ENCODE peak calls at places on chromosome 9, in nine cellular contexts. Y is A549, S is pancreas, V is body of pancreas, U is GM12878, L is fibroblast of lung, W is AG04450, N is foreskin fibroblast, K is retinal pigment epithelial cell. C is an unnamed sample.

GRCh38 chr9:123059472-123060220 is 26.2 kb downstream of the GPR21 start:
- DNase-seq in Y (no peak), S (no peak), V (no peak), U (no peak), L (no peak), W (no peak), N (no peak), K (no peak), C (no peak)

GRCh38 chr9:14097215-14097614 is 216.7 kb downstream of the NFIB start:
- DNase-seq in Y (no peak), S (peak), V (peak), U (no peak), L (peak), W (no peak), N (peak), K (peak), C (no peak)

GRCh38 chr9:101443358-101443757 is 7.8 kb upstream of the ALDOB start:
- DNase-seq in Y (no peak), S (peak), V (peak), U (no peak), L (no peak), W (no peak), N (no peak), K (no peak), C (no peak)

GRCh38 chr9:274101-274500 is 59.4 kb downstream of the DOCK8 start:
- DNase-seq in Y (no peak), S (no peak), V (no peak), U (no peak), L (no peak), W (no peak), N (no peak), K (no peak), C (no peak)

GRCh38 chr9:14323969-14324366 is 10.0 kb upstream of the NFIB start:
- DNase-seq in Y (no peak), S (no peak), V (no peak), U (no peak), L (no peak), W (no peak), N (no peak), K (no peak), C (no peak)

GRCh38 chr9:84823426-84824271 is 154.1 kb downstream of the NTRK2 start:
- DNase-seq in Y (no peak), S (no peak), V (no peak), U (peak), L (no peak), W (no peak), N (peak), K (no peak), C (peak)

GRCh38 chr9:113393281-113393680 is 7.8 kb downstream of the ALAD start:
- DNase-seq in Y (no peak), S (no peak), V (no peak), U (no peak), L (no peak), W (no peak), N (no peak), K (no peak), C (no peak)

GRCh38 chr9:14007199-14007769 is 306.7 kb downstream of the NFIB start:
- DNase-seq in Y (no peak), S (no peak), V (no peak), U (no peak), L (no peak), W (no peak), N (no peak), K (no peak), C (no peak)

GRCh38 chr9:136143215-136144001 is 24.7 kb upstream of the TMEM250 start:
- DNase-seq in Y (no peak), S (no peak), V (peak), U (no peak), L (peak), W (no peak), N (peak), K (no peak), C (no peak)

GRCh38 chr9:14705079-14705478 is 11.8 kb upstream of the ZDHHC21 start:
- DNase-seq in Y (no peak), S (no peak), V (no peak), U (no peak), L (no peak), W (no peak), N (no peak), K (no peak), C (no peak)

GRCh38 chr9:120892748-120893584 is 16.0 kb upstream of the PHF19 start:
- DNase-seq in Y (no peak), S (no peak), V (no peak), U (no peak), L (peak), W (peak), N (peak), K (no peak), C (no peak)

GRCh38 chr9:4678679-4679267 is 596 bp upstream of the CDC37L1 start:
- DNase-seq in Y (no peak), S (no peak), V (no peak), U (no peak), L (peak), W (no peak), N (peak), K (no peak), C (no peak)

GRCh38 chr9:2755285-2755684 is 38.0 kb downstream of the KCNV2 start:
- DNase-seq in Y (no peak), S (no peak), V (no peak), U (no peak), L (no peak), W (no peak), N (no peak), K (no peak), C (no peak)

GRCh38 chr9:121499427-121500164 is at the start of gene GGTA1:
- DNase-seq in Y (peak), S (peak), V (peak), U (no peak), L (peak), W (no peak), N (peak), K (no peak), C (peak)

GRCh38 chr9:133371261-133371711 is 4.6 kb downstream of the SURF4 start:
- DNase-seq in Y (no peak), S (no peak), V (no peak), U (no peak), L (no peak), W (no peak), N (no peak), K (no peak), C (no peak)

GRCh38 chr9:123375725-123376132 is 19.7 kb downstream of the CRB2 start:
- DNase-seq in Y (no peak), S (no peak), V (no peak), U (no peak), L (peak), W (no peak), N (no peak), K (peak), C (no peak)

GRCh38 chr9:136774416-136775045 is 10.2 kb upstream of the LCN15 start:
- DNase-seq in Y (no peak), S (no peak), V (no peak), U (no peak), L (no peak), W (no peak), N (no peak), K (no peak), C (no peak)

GRCh38 chr9:134275379-134275778 is 50.9 kb upstream of the RXRA start:
- DNase-seq in Y (no peak), S (no peak), V (no peak), U (no peak), L (no peak), W (no peak), N (no peak), K (no peak), C (no peak)

GRCh38 chr9:129685220-129685932 is 19.9 kb downstream of the PRRX2 start:
- DNase-seq in Y (peak), S (no peak), V (no peak), U (no peak), L (no peak), W (no peak), N (peak), K (peak), C (no peak)

GRCh38 chr9:28999057-28999456 is 1425.8 kb upstream of the C9orf72 start:
- DNase-seq in Y (no peak), S (no peak), V (no peak), U (no peak), L (no peak), W (no peak), N (no peak), K (no peak), C (no peak)
- H3K4me3 ChIP-seq in Y (no peak), S (no peak), V (no peak), U (no peak), L (no peak), W (no peak), N (no peak), K (no peak), C (no peak)

GRCh38 chr9:91882628-91883027 is 67.4 kb downstream of the ROR2 start:
- DNase-seq in Y (no peak), S (no peak), V (no peak), U (no peak), L (no peak), W (no peak), N (peak), K (no peak), C (no peak)
- TF ChIP-seq CTCF in Y (no peak), S (no peak), V (no peak), U (no peak), L (no peak), W (no peak), N (no peak), K (no peak), C (no peak)

GRCh38 chr9:124652203-124652992 is 118.7 kb downstream of the NR6A1 start:
- DNase-seq in Y (peak), S (no peak), V (no peak), U (no peak), L (peak), W (peak), N (peak), K (peak), C (no peak)

GRCh38 chr9:124658165-124659017 is 112.7 kb downstream of the NR6A1 start:
- DNase-seq in Y (peak), S (peak), V (peak), U (peak), L (peak), W (peak), N (peak), K (peak), C (peak)

GRCh38 chr9:124657526-124657925 is 113.6 kb downstream of the NR6A1 start:
- DNase-seq in Y (no peak), S (no peak), V (no peak), U (no peak), L (no peak), W (no peak), N (no peak), K (no peak), C (no peak)

GRCh38 chr9:124652994-124653393 is 118.1 kb downstream of the NR6A1 start:
- DNase-seq in Y (no peak), S (no peak), V (no peak), U (no peak), L (no peak), W (no peak), N (no peak), K (no peak), C (no peak)

DNA sequence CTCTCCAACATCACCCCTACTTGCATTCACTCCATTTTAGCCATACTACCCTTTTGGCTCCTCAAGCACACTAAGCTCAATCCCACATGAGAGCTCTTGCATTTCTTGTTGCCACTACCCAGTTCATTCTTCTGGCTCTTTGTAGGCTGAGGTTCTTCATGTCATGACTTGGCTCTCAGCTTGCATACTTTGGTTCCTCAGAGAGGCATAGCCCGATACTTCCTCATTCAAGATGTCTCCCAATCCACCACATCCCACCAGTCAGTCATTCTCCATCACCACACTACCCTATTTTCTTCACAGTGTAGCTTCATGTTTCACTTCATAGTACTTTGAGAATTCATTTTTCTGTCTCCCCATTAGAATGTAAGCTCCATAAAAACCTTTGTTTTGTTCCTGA is 116.7 kb downstream of the NR6A1 start:
- DNase-seq in Y (no peak), S (no peak), V (no peak), U (no peak), L (no peak), W (no peak), N (no peak), K (no peak), C (no peak)
- H3K4me3 ChIP-seq in Y (no peak), S (no peak), V (no peak), U (no peak), L (no peak), W (no peak), N (no peak), K (no peak), C (no peak)

GRCh38 chr9:93859431-93860215 is 95.5 kb downstream of the BARX1 start:
- DNase-seq in Y (no peak), S (no peak), V (no peak), U (no peak), L (no peak), W (no peak), N (no peak), K (no peak), C (no peak)
- TF ChIP-seq CTCF in Y (no peak), S (no peak), V (no peak), U (no peak), L (no peak), W (no peak), N (no peak), K (peak), C (no peak)

GRCh38 chr9:76426807-76427419 is 32.1 kb upstream of the GCNT1 start:
- DNase-seq in Y (no peak), S (no peak), V (no peak), U (no peak), L (no peak), W (no peak), N (no peak), K (no peak), C (no peak)

GRCh38 chr9:76419782-76420380 is 25.7 kb upstream of the RFK start:
- DNase-seq in Y (peak), S (peak), V (peak), U (no peak), L (no peak), W (no peak), N (peak), K (no peak), C (no peak)

GRCh38 chr9:76425677-76426453 is 31.6 kb upstream of the RFK start:
- DNase-seq in Y (no peak), S (no peak), V (no peak), U (no peak), L (no peak), W (no peak), N (no peak), K (no peak), C (no peak)

GRCh38 chr9:76424491-76424890 is 30.3 kb upstream of the RFK start:
- DNase-seq in Y (no peak), S (no peak), V (no peak), U (no peak), L (no peak), W (no peak), N (no peak), K (no peak), C (no peak)

GRCh38 chr9:76423216-76424177 is 29.3 kb upstream of the RFK start:
- DNase-seq in Y (no peak), S (no peak), V (no peak), U (no peak), L (no peak), W (no peak), N (no peak), K (no peak), C (no peak)
- H3K4me3 ChIP-seq in Y (no peak), S (no peak), V (no peak), U (no peak), L (no peak), W (no peak), N (no peak), K (no peak), C (no peak)

GRCh38 chr9:37364751-37365360 is 57.6 kb upstream of the GRHPR start:
- DNase-seq in Y (no peak), S (no peak), V (peak), U (no peak), L (no peak), W (no peak), N (no peak), K (no peak), C (no peak)
- TF ChIP-seq CTCF in Y (no peak), S (no peak), V (no peak), U (peak), L (no peak), W (peak), N (peak), K (peak), C (no peak)

DNA sequence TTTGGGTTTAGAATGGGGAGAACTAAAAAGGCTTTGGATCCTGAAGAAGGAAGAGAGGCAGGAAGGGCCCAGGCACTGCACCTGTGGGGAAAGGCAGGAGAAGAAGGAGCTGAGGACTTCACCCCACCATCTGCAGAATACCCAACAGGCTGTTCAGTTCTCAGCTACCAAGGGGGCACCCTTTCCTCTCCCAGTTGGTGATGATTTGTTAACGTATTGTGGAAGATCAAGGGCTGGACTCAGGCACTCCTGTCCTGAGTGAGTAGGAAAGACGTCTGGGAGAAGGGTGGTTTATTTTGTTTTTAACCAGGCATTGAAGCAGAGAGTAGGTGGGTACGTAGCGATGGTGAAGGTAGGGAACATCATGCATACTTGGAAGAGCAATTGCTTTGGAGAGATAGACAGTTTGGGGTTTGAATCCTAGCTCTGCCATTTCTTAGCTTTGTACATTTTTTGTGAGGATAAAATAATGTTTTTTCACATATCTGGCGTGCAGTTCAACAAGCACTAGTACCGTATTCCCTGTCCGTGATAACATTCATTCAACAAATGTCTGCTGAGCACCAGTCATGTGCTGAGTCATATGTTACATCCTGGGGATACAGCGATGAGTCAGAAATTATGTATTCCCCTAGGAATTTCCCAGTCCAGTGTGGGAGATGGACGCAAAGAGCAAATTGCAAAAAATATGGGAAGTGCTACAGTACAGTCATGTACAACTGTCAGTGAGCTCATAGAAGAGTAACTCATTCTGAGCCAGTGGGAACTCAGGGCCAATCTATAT is 2.1 kb downstream of the MSANTD3 start:
- DNase-seq in Y (peak), S (no peak), V (no peak), U (no peak), L (peak), W (peak), N (peak), K (peak), C (no peak)
- H3K4me3 ChIP-seq in Y (peak), S (no peak), V (no peak), U (no peak), L (peak), W (peak), N (peak), K (peak), C (peak)

GRCh38 chr9:98255064-98255577 is 328 bp downstream of the TBC1D2 start:
- DNase-seq in Y (no peak), S (no peak), V (no peak), U (no peak), L (peak), W (no peak), N (peak), K (no peak), C (no peak)
- TF ChIP-seq CTCF in Y (no peak), S (no peak), V (no peak), U (no peak), L (no peak), W (peak), N (no peak), K (no peak), C (no peak)

C was measured in tibial artery.